ENCODE peak calls at places on chromosomes 7 and 10, in six cellular contexts. N, G, V, C, U and A are unnamed samples.

GRCh38 chr7:70271617-70272081 is 673.4 kb downstream of the AUTS2 start:
- DNase-seq in N (peak), G (no peak), V (no peak), C (no peak), U (no peak), A (no peak)

GRCh38 chr7:130420943-130421578 is 19.8 kb downstream of the CEP41 start:
- DNase-seq in N (no peak), G (no peak), V (no peak), C (no peak), U (no peak), A (no peak)

GRCh38 chr10:110008518-110009339 is 945 bp downstream of the ADD3 start:
- DNase-seq in N (peak), G (no peak), V (no peak), C (no peak), U (peak), A (no peak)

GRCh38 chr10:27819781-27820531 is 74.3 kb upstream of the MKX start:
- DNase-seq in N (no peak), G (no peak), V (no peak), C (no peak), U (peak), A (no peak)

GRCh38 chr10:122703483-122704448 is 4.1 kb upstream of the C10orf120 start:
- DNase-seq in N (peak), G (peak), V (peak), C (no peak), U (peak), A (peak)

GRCh38 chr7:82841828-82842227 is 320.9 kb downstream of the PCLO start:
- DNase-seq in N (no peak), G (no peak), V (no peak), C (no peak), U (no peak), A (no peak)

GRCh38 chr7:77903597-77903996 is 105.0 kb downstream of the PHTF2 start:
- DNase-seq in N (peak), G (no peak), V (no peak), C (no peak), U (peak), A (no peak)

GRCh38 chr10:117074621-117075020 is 63.4 kb downstream of the VAX1 start:
- DNase-seq in N (no peak), G (no peak), V (no peak), C (no peak), U (peak), A (no peak)

GRCh38 chr10:121594076-121594475 is 4.2 kb downstream of the FGFR2 start:
- DNase-seq in N (no peak), G (no peak), V (no peak), C (no peak), U (no peak), A (no peak)

GRCh38 chr10:114684822-114685209 is 26.7 kb upstream of the ABLIM1 start:
- DNase-seq in N (peak), G (no peak), V (no peak), C (no peak), U (peak), A (no peak)

GRCh38 chr10:83214178-83214577 is 925.1 kb upstream of the GHITM start:
- DNase-seq in N (no peak), G (no peak), V (no peak), C (no peak), U (no peak), A (no peak)

GRCh38 chr7:33644489-33644888 is 260.9 kb upstream of the BMPER start:
- DNase-seq in N (no peak), G (no peak), V (no peak), C (no peak), U (no peak), A (no peak)

GRCh38 chr10:77633376-77633775 is 4.2 kb downstream of the KCNMA1 start:
- DNase-seq in N (no peak), G (no peak), V (no peak), C (no peak), U (no peak), A (no peak)

GRCh38 chr10:88657901-88658300 is 6.3 kb upstream of the LIPF start:
- DNase-seq in N (no peak), G (no peak), V (no peak), C (no peak), U (no peak), A (no peak)

GRCh38 chr7:101747058-101747617 is 70.3 kb upstream of the CUX1 start:
- DNase-seq in N (no peak), G (no peak), V (no peak), C (no peak), U (no peak), A (no peak)

GRCh38 chr7:8982338-8982994 is 549.1 kb downstream of the NXPH1 start:
- DNase-seq in N (no peak), G (no peak), V (no peak), C (no peak), U (no peak), A (no peak)

GRCh38 chr7:85150624-85151023 is 36.2 kb downstream of the SEMA3D start:
- DNase-seq in N (no peak), G (no peak), V (no peak), C (no peak), U (no peak), A (no peak)

GRCh38 chr10:62373995-62374861 is at the start of gene ZNF365:
- DNase-seq in N (peak), G (no peak), V (no peak), C (no peak), U (no peak), A (peak)

GRCh38 chr10:87915989-87916388 is 52.6 kb downstream of the PTEN start:
- DNase-seq in N (no peak), G (no peak), V (no peak), C (no peak), U (no peak), A (peak)

GRCh38 chr7:12130664-12131063 is 80.4 kb upstream of the TMEM106B start:
- DNase-seq in N (no peak), G (no peak), V (no peak), C (no peak), U (no peak), A (no peak)

GRCh38 chr10:71864861-71865473 is 13.9 kb upstream of the PSAP start:
- DNase-seq in N (no peak), G (no peak), V (no peak), C (no peak), U (no peak), A (no peak)

GRCh38 chr7:36967387-36967786 is 243.1 kb upstream of the AOAH start:
- DNase-seq in N (peak), G (peak), V (peak), C (no peak), U (peak), A (peak)

GRCh38 chr10:112716924-112717348 is 233.1 kb upstream of the TCF7L2 start:
- DNase-seq in N (no peak), G (no peak), V (no peak), C (no peak), U (peak), A (no peak)

GRCh38 chr7:18320971-18321567 is 174.5 kb upstream of the HDAC9 start:
- DNase-seq in N (peak), G (no peak), V (peak), C (no peak), U (peak), A (peak)

GRCh38 chr10:106508920-106509319 is 655.6 kb downstream of the SORCS1 start:
- DNase-seq in N (no peak), G (no peak), V (no peak), C (no peak), U (no peak), A (no peak)

GRCh38 chr7:152336754-152337368 is 98.9 kb downstream of the KMT2C start:
- DNase-seq in N (peak), G (no peak), V (no peak), C (no peak), U (peak), A (no peak)

GRCh38 chr10:59808896-59809643 is 55.8 kb upstream of the MRLN start:
- DNase-seq in N (peak), G (peak), V (peak), C (peak), U (peak), A (no peak)

GRCh38 chr10:15341502-15342128 is 29.5 kb downstream of the FAM171A1 start:
- DNase-seq in N (peak), G (no peak), V (no peak), C (no peak), U (no peak), A (no peak)

GRCh38 chr10:130065251-130065650 is 45.4 kb downstream of the C10orf143 start:
- DNase-seq in N (no peak), G (no peak), V (no peak), C (no peak), U (no peak), A (no peak)

GRCh38 chr10:130061760-130062159 is 48.9 kb downstream of the C10orf143 start:
- DNase-seq in N (no peak), G (no peak), V (no peak), C (no peak), U (no peak), A (no peak)

GRCh38 chr10:130064783-130065182 is 45.8 kb downstream of the C10orf143 start:
- DNase-seq in N (no peak), G (no peak), V (no peak), C (no peak), U (no peak), A (no peak)

GRCh38 chr10:130062976-130063375 is 47.7 kb downstream of the C10orf143 start:
- DNase-seq in N (no peak), G (no peak), V (no peak), C (no peak), U (no peak), A (no peak)

GRCh38 chr10:130062201-130062600 is 48.4 kb downstream of the C10orf143 start:
- DNase-seq in N (no peak), G (no peak), V (no peak), C (no peak), U (no peak), A (no peak)
- TF ChIP-seq GABPA in N (no peak), G (no peak), V (no peak), C (no peak), U (no peak), A (no peak)

DNA sequence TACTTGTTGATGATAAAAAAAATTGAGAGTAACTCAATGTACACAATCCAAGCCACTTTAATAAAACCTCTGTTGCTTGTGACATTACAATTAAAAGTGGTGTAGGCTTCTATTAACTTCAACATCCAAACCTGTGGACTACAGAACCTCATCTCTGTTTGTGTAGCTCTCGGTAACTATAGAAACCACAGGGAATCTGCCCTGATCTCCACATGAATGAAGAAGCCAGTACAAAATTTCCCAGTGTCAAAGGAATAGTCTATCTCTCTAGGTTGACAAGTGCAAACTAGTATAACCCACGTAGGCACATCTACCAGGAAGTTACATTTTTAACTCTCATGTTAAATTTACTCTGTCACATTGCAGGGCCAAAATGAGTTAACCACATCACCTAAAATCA is 204.3 kb downstream of the CHCHD3 start:
- DNase-seq in N (no peak), G (no peak), V (no peak), C (no peak), U (no peak), A (no peak)
- H3K4me3 ChIP-seq in N (no peak), G (no peak), V (no peak), C (no peak), U (no peak), A (no peak)

DNA sequence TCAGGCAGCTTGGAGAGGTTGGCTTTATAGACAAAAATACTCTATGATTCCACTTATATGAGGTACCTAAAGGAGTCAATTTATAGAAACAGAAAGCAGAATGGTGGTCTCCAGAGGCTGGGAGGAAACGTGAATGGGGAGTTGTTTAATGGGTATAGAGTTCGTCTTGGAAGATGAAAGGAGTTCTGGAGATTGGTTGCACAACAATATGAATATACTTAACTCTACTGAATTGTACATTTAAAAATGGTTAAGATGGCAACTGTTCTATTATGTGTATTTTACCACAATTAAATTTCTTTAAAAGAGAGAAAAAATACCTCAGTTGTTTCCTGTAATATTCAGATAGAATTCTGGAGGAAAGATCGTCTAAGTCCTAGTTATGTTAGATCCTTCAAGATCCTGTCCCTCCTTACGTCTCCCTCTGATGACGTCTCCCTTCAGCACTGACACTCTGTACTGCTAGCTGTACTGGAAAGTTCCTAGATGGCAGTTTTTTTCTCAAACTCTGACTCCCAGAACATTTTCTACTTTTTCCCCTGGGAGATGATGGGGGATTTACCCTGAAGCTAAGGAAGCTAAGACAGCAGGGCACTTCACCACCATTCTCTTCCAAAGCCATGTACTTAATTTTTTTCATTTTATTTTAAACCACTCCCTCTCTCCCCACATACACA is 53.2 kb upstream of the CAV2 start:
- DNase-seq in N (no peak), G (no peak), V (no peak), C (no peak), U (no peak), A (no peak)
- TF ChIP-seq POLR2AphosphoS5 in N (no peak), G (no peak), V (no peak), C (no peak), U (no peak), A (no peak)

DNA sequence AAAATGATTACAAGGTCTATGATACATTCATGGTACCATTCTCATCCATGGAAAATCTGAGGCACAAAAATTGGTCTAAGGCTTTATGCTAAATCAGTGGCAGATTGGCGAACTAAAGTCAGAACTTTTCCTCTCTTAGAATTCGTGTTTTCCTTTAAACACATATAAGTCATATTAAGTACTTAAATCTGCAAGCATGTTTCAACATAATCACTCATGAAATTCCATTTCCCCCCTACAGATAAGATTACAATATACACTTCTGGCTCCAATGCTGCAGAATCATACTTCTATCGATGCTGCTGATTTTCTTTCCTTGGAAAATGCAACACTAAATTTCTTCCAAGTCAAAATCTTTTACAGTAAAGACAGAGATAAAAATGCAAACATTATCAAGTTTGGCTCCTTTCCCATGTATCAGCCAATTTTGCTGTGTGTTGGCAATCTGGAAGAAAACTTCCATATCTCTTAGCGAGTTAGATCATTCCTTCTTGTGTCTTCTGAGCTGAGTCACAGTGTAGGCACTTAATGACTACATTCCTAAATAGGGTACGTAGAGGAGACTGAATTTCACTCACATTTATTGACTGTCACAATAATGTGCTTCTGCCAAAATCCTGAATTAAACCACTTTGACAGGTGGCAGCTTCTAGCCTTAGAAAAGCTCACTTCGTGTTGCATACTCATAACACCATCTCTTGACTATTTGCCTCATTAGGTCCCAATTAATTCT is 76.4 kb upstream of the LRRC17 start:
- DNase-seq in N (no peak), G (no peak), V (no peak), C (no peak), U (no peak), A (no peak)
- TF ChIP-seq GABPA in N (peak), G (no peak), V (no peak), C (no peak), U (no peak), A (no peak)

GRCh38 chr7:74656911-74657691 is 417 bp upstream of the GTF2I start:
- DNase-seq in N (peak), G (peak), V (peak), C (peak), U (peak), A (peak)

GRCh38 chr7:74656421-74656910 is 1.1 kb upstream of the GTF2I start:
- DNase-seq in N (peak), G (no peak), V (peak), C (no peak), U (peak), A (peak)

GRCh38 chr7:74655785-74656420 is 1.6 kb upstream of the GTF2I start:
- DNase-seq in N (peak), G (no peak), V (no peak), C (no peak), U (no peak), A (no peak)

GRCh38 chr7:74658171-74659004 is 870 bp downstream of the GTF2I start:
- DNase-seq in N (peak), G (peak), V (peak), C (no peak), U (peak), A (peak)

DNA sequence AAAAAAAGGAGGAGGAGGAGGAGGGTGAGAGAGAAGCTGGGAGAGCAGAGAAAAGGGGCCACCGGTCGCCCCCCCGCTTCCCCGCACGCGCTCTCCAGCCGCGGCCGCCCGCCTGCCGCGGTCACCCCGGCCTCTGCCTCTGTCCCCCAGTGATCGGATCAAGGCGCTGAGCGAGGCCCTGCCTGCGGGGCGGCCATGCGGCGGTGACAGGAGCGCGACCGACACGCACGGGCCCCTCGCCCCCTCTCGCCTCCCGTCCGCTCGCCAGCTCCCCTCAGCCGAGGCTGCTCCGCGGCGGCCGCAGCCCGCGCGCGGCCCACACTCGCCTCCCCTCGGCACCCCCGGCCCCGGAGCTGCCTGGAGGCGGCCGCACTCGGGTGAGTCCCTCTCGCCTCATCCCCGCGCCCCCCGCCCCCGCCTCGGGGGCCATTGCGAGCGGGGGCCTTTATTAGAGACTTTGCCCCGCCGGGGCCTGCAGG is at the start of gene GTF2I:
- DNase-seq in N (no peak), G (no peak), V (peak), C (no peak), U (no peak), A (peak)
- H3K4me3 ChIP-seq in N (peak), G (peak), V (peak), C (peak), U (peak), A (peak)